ENCODE peak calls at places on chromosome 15, in six cellular contexts. One of them, this sample, is unnamed.

GRCh38 chr15:99442268-99442897 is 123.4 kb upstream of the MEF2A start:
- DNase-seq in amniotic stem cell: peak
- DNase-seq in T-helper 1 cell: no peak
- DNase-seq in activated CD8-positive, alpha-beta T cell treated with anti-CD3 and anti-CD28 coated beads, Interleukin-2, amount 10 ng/mL, durations not matched to agents 7 days and 5 days: peak
- DNase-seq in GM12865: no peak
- DNase-seq in stromal cell of bone marrow: peak
- DNase-seq in this sample: no peak

GRCh38 chr15:39594056-39594763 is 13.3 kb downstream of the THBS1 start:
- DNase-seq in activated CD8-positive, alpha-beta T cell treated with anti-CD3 and anti-CD28 coated beads, Interleukin-2, amount 10 ng/mL, durations not matched to agents 7 days and 5 days: no peak
- DNase-seq in amniotic stem cell: no peak
- DNase-seq in stromal cell of bone marrow: peak
- DNase-seq in T-helper 1 cell: peak
- DNase-seq in GM12865: no peak
- DNase-seq in this sample: no peak

GRCh38 chr15:78264304-78265136 is at the start of gene DNAJA4:
- DNase-seq in GM12865: peak
- DNase-seq in activated CD8-positive, alpha-beta T cell treated with anti-CD3 and anti-CD28 coated beads, Interleukin-2, amount 10 ng/mL, durations not matched to agents 7 days and 5 days: peak
- DNase-seq in stromal cell of bone marrow: no peak
- DNase-seq in amniotic stem cell: no peak
- DNase-seq in T-helper 1 cell: peak
- DNase-seq in this sample: peak

GRCh38 chr15:53837263-53837662 is 77.8 kb upstream of the WDR72 start:
- DNase-seq in T-helper 1 cell: no peak
- DNase-seq in GM12865: peak
- DNase-seq in amniotic stem cell: no peak
- DNase-seq in stromal cell of bone marrow: no peak
- DNase-seq in activated CD8-positive, alpha-beta T cell treated with anti-CD3 and anti-CD28 coated beads, Interleukin-2, amount 10 ng/mL, durations not matched to agents 7 days and 5 days: no peak
- DNase-seq in this sample: peak

GRCh38 chr15:90049030-90049429 is 47.9 kb downstream of the ZNF710 start:
- DNase-seq in GM12865: no peak
- DNase-seq in T-helper 1 cell: no peak
- DNase-seq in activated CD8-positive, alpha-beta T cell treated with anti-CD3 and anti-CD28 coated beads, Interleukin-2, amount 10 ng/mL, durations not matched to agents 7 days and 5 days: no peak
- DNase-seq in stromal cell of bone marrow: no peak
- DNase-seq in amniotic stem cell: no peak
- DNase-seq in this sample: no peak

GRCh38 chr15:88911766-88912118 is 1.4 kb downstream of the MFGE8 start:
- DNase-seq in T-helper 1 cell: no peak
- DNase-seq in GM12865: no peak
- DNase-seq in stromal cell of bone marrow: no peak
- DNase-seq in activated CD8-positive, alpha-beta T cell treated with anti-CD3 and anti-CD28 coated beads, Interleukin-2, amount 10 ng/mL, durations not matched to agents 7 days and 5 days: no peak
- DNase-seq in amniotic stem cell: no peak
- DNase-seq in this sample: peak

GRCh38 chr15:69762373-69763148 is 309.9 kb downstream of the RPLP1 start:
- DNase-seq in T-helper 1 cell: no peak
- DNase-seq in GM12865: no peak
- DNase-seq in activated CD8-positive, alpha-beta T cell treated with anti-CD3 and anti-CD28 coated beads, Interleukin-2, amount 10 ng/mL, durations not matched to agents 7 days and 5 days: no peak
- DNase-seq in stromal cell of bone marrow: no peak
- DNase-seq in amniotic stem cell: no peak
- DNase-seq in this sample: peak

GRCh38 chr15:93617443-93617842 is 528.4 kb upstream of the RGMA start:
- DNase-seq in activated CD8-positive, alpha-beta T cell treated with anti-CD3 and anti-CD28 coated beads, Interleukin-2, amount 10 ng/mL, durations not matched to agents 7 days and 5 days: no peak
- DNase-seq in amniotic stem cell: no peak
- DNase-seq in T-helper 1 cell: no peak
- DNase-seq in stromal cell of bone marrow: no peak
- DNase-seq in GM12865: no peak
- DNase-seq in this sample: no peak

GRCh38 chr15:101568304-101568703 is 78.8 kb upstream of the PCSK6 start:
- DNase-seq in activated CD8-positive, alpha-beta T cell treated with anti-CD3 and anti-CD28 coated beads, Interleukin-2, amount 10 ng/mL, durations not matched to agents 7 days and 5 days: no peak
- DNase-seq in GM12865: no peak
- DNase-seq in amniotic stem cell: no peak
- DNase-seq in T-helper 1 cell: no peak
- DNase-seq in stromal cell of bone marrow: no peak
- DNase-seq in this sample: no peak

GRCh38 chr15:96115642-96116041 is 214.9 kb upstream of the NR2F2 start:
- DNase-seq in T-helper 1 cell: no peak
- DNase-seq in activated CD8-positive, alpha-beta T cell treated with anti-CD3 and anti-CD28 coated beads, Interleukin-2, amount 10 ng/mL, durations not matched to agents 7 days and 5 days: no peak
- DNase-seq in amniotic stem cell: no peak
- DNase-seq in stromal cell of bone marrow: no peak
- DNase-seq in GM12865: peak
- DNase-seq in this sample: no peak

GRCh38 chr15:61879219-61879618 is 181.0 kb downstream of the VPS13C start:
- DNase-seq in T-helper 1 cell: no peak
- DNase-seq in stromal cell of bone marrow: no peak
- DNase-seq in GM12865: no peak
- DNase-seq in activated CD8-positive, alpha-beta T cell treated with anti-CD3 and anti-CD28 coated beads, Interleukin-2, amount 10 ng/mL, durations not matched to agents 7 days and 5 days: no peak
- DNase-seq in amniotic stem cell: no peak
- DNase-seq in this sample: no peak

GRCh38 chr15:88400591-88400990 is 66.6 kb downstream of the MRPL46 start:
- DNase-seq in activated CD8-positive, alpha-beta T cell treated with anti-CD3 and anti-CD28 coated beads, Interleukin-2, amount 10 ng/mL, durations not matched to agents 7 days and 5 days: no peak
- DNase-seq in GM12865: no peak
- DNase-seq in amniotic stem cell: no peak
- DNase-seq in stromal cell of bone marrow: no peak
- DNase-seq in T-helper 1 cell: no peak
- DNase-seq in this sample: no peak

GRCh38 chr15:74275957-74276356 is 39.8 kb downstream of the CCDC33 start:
- DNase-seq in amniotic stem cell: no peak
- DNase-seq in T-helper 1 cell: no peak
- DNase-seq in GM12865: peak
- DNase-seq in stromal cell of bone marrow: no peak
- DNase-seq in activated CD8-positive, alpha-beta T cell treated with anti-CD3 and anti-CD28 coated beads, Interleukin-2, amount 10 ng/mL, durations not matched to agents 7 days and 5 days: no peak
- DNase-seq in this sample: peak

GRCh38 chr15:28022181-28022580 is 76.9 kb downstream of the OCA2 start:
- DNase-seq in stromal cell of bone marrow: no peak
- DNase-seq in T-helper 1 cell: no peak
- DNase-seq in GM12865: no peak
- DNase-seq in activated CD8-positive, alpha-beta T cell treated with anti-CD3 and anti-CD28 coated beads, Interleukin-2, amount 10 ng/mL, durations not matched to agents 7 days and 5 days: no peak
- DNase-seq in amniotic stem cell: no peak
- DNase-seq in this sample: no peak

GRCh38 chr15:92906038-92906437 is 5.9 kb downstream of the CHD2 start:
- DNase-seq in amniotic stem cell: no peak
- DNase-seq in T-helper 1 cell: peak
- DNase-seq in activated CD8-positive, alpha-beta T cell treated with anti-CD3 and anti-CD28 coated beads, Interleukin-2, amount 10 ng/mL, durations not matched to agents 7 days and 5 days: no peak
- DNase-seq in stromal cell of bone marrow: no peak
- DNase-seq in GM12865: no peak
- DNase-seq in this sample: no peak

GRCh38 chr15:84400820-84401219 is 165.2 kb downstream of the GOLGA6L4 start:
- DNase-seq in amniotic stem cell: no peak
- DNase-seq in stromal cell of bone marrow: no peak
- DNase-seq in activated CD8-positive, alpha-beta T cell treated with anti-CD3 and anti-CD28 coated beads, Interleukin-2, amount 10 ng/mL, durations not matched to agents 7 days and 5 days: no peak
- DNase-seq in GM12865: no peak
- DNase-seq in T-helper 1 cell: no peak
- DNase-seq in this sample: peak

GRCh38 chr15:56835598-56836275 is 82.7 kb upstream of the TCF12 start:
- DNase-seq in T-helper 1 cell: no peak
- DNase-seq in stromal cell of bone marrow: no peak
- DNase-seq in activated CD8-positive, alpha-beta T cell treated with anti-CD3 and anti-CD28 coated beads, Interleukin-2, amount 10 ng/mL, durations not matched to agents 7 days and 5 days: no peak
- DNase-seq in GM12865: no peak
- DNase-seq in amniotic stem cell: peak
- DNase-seq in this sample: no peak

GRCh38 chr15:69715205-69715604 is 262.6 kb downstream of the RPLP1 start:
- DNase-seq in T-helper 1 cell: no peak
- DNase-seq in activated CD8-positive, alpha-beta T cell treated with anti-CD3 and anti-CD28 coated beads, Interleukin-2, amount 10 ng/mL, durations not matched to agents 7 days and 5 days: no peak
- DNase-seq in amniotic stem cell: no peak
- DNase-seq in GM12865: no peak
- DNase-seq in stromal cell of bone marrow: no peak
- DNase-seq in this sample: no peak

GRCh38 chr15:62901087-62901486 is 141.5 kb upstream of the TPM1 start:
- DNase-seq in GM12865: no peak
- DNase-seq in amniotic stem cell: no peak
- DNase-seq in activated CD8-positive, alpha-beta T cell treated with anti-CD3 and anti-CD28 coated beads, Interleukin-2, amount 10 ng/mL, durations not matched to agents 7 days and 5 days: no peak
- DNase-seq in stromal cell of bone marrow: no peak
- DNase-seq in T-helper 1 cell: no peak
- DNase-seq in this sample: no peak

GRCh38 chr15:31484369-31484951 is 157.8 kb downstream of the KLF13 start:
- DNase-seq in activated CD8-positive, alpha-beta T cell treated with anti-CD3 and anti-CD28 coated beads, Interleukin-2, amount 10 ng/mL, durations not matched to agents 7 days and 5 days: no peak
- DNase-seq in amniotic stem cell: no peak
- DNase-seq in GM12865: no peak
- DNase-seq in T-helper 1 cell: no peak
- DNase-seq in stromal cell of bone marrow: no peak
- DNase-seq in this sample: no peak

GRCh38 chr15:24856397-24857093 is 98.2 kb upstream of the SNRPN start:
- DNase-seq in GM12865: no peak
- DNase-seq in T-helper 1 cell: no peak
- DNase-seq in stromal cell of bone marrow: no peak
- DNase-seq in activated CD8-positive, alpha-beta T cell treated with anti-CD3 and anti-CD28 coated beads, Interleukin-2, amount 10 ng/mL, durations not matched to agents 7 days and 5 days: no peak
- DNase-seq in amniotic stem cell: no peak
- DNase-seq in this sample: peak

GRCh38 chr15:100777821-100778220 is 101.8 kb upstream of the ALDH1A3 start:
- DNase-seq in T-helper 1 cell: no peak
- DNase-seq in stromal cell of bone marrow: no peak
- DNase-seq in activated CD8-positive, alpha-beta T cell treated with anti-CD3 and anti-CD28 coated beads, Interleukin-2, amount 10 ng/mL, durations not matched to agents 7 days and 5 days: no peak
- DNase-seq in GM12865: no peak
- DNase-seq in amniotic stem cell: no peak
- DNase-seq in this sample: no peak

GRCh38 chr15:61079529-61079928 is 149.6 kb downstream of the RORA start:
- DNase-seq in amniotic stem cell: no peak
- DNase-seq in T-helper 1 cell: peak
- DNase-seq in activated CD8-positive, alpha-beta T cell treated with anti-CD3 and anti-CD28 coated beads, Interleukin-2, amount 10 ng/mL, durations not matched to agents 7 days and 5 days: no peak
- DNase-seq in stromal cell of bone marrow: no peak
- DNase-seq in GM12865: peak
- DNase-seq in this sample: no peak

GRCh38 chr15:95598456-95598855 is 732.0 kb upstream of the NR2F2 start:
- DNase-seq in amniotic stem cell: no peak
- DNase-seq in activated CD8-positive, alpha-beta T cell treated with anti-CD3 and anti-CD28 coated beads, Interleukin-2, amount 10 ng/mL, durations not matched to agents 7 days and 5 days: no peak
- DNase-seq in T-helper 1 cell: no peak
- DNase-seq in GM12865: no peak
- DNase-seq in stromal cell of bone marrow: no peak
- DNase-seq in this sample: no peak

GRCh38 chr15:45962733-45963132 is 327.9 kb downstream of the SQOR start:
- DNase-seq in GM12865: no peak
- DNase-seq in amniotic stem cell: no peak
- DNase-seq in T-helper 1 cell: no peak
- DNase-seq in stromal cell of bone marrow: no peak
- DNase-seq in activated CD8-positive, alpha-beta T cell treated with anti-CD3 and anti-CD28 coated beads, Interleukin-2, amount 10 ng/mL, durations not matched to agents 7 days and 5 days: no peak
- DNase-seq in this sample: no peak

GRCh38 chr15:70466895-70467529 is 296.3 kb downstream of the UACA start:
- DNase-seq in T-helper 1 cell: peak
- DNase-seq in amniotic stem cell: no peak
- DNase-seq in GM12865: peak
- DNase-seq in stromal cell of bone marrow: peak
- DNase-seq in activated CD8-positive, alpha-beta T cell treated with anti-CD3 and anti-CD28 coated beads, Interleukin-2, amount 10 ng/mL, durations not matched to agents 7 days and 5 days: peak
- DNase-seq in this sample: peak

GRCh38 chr15:79101866-79102581 is 11.4 kb upstream of the RASGRF1 start:
- DNase-seq in stromal cell of bone marrow: no peak
- DNase-seq in T-helper 1 cell: no peak
- DNase-seq in amniotic stem cell: no peak
- DNase-seq in GM12865: no peak
- DNase-seq in activated CD8-positive, alpha-beta T cell treated with anti-CD3 and anti-CD28 coated beads, Interleukin-2, amount 10 ng/mL, durations not matched to agents 7 days and 5 days: no peak
- DNase-seq in this sample: no peak

GRCh38 chr15:37134244-37134643 is 33.9 kb upstream of the MEIS2 start:
- DNase-seq in amniotic stem cell: no peak
- DNase-seq in stromal cell of bone marrow: no peak
- DNase-seq in T-helper 1 cell: no peak
- DNase-seq in GM12865: no peak
- DNase-seq in activated CD8-positive, alpha-beta T cell treated with anti-CD3 and anti-CD28 coated beads, Interleukin-2, amount 10 ng/mL, durations not matched to agents 7 days and 5 days: no peak
- DNase-seq in this sample: no peak

GRCh38 chr15:42392309-42393024 is 33.2 kb downstream of the CAPN3 start:
- DNase-seq in activated CD8-positive, alpha-beta T cell treated with anti-CD3 and anti-CD28 coated beads, Interleukin-2, amount 10 ng/mL, durations not matched to agents 7 days and 5 days: no peak
- DNase-seq in T-helper 1 cell: no peak
- DNase-seq in GM12865: no peak
- DNase-seq in amniotic stem cell: no peak
- DNase-seq in stromal cell of bone marrow: no peak
- DNase-seq in this sample: no peak

GRCh38 chr15:24835301-24835700 is 119.5 kb upstream of the SNRPN start:
- DNase-seq in GM12865: no peak
- DNase-seq in T-helper 1 cell: no peak
- DNase-seq in amniotic stem cell: no peak
- DNase-seq in stromal cell of bone marrow: no peak
- DNase-seq in activated CD8-positive, alpha-beta T cell treated with anti-CD3 and anti-CD28 coated beads, Interleukin-2, amount 10 ng/mL, durations not matched to agents 7 days and 5 days: no peak
- DNase-seq in this sample: no peak

GRCh38 chr15:83308671-83309070 is 24.2 kb upstream of the BNC1 start:
- DNase-seq in activated CD8-positive, alpha-beta T cell treated with anti-CD3 and anti-CD28 coated beads, Interleukin-2, amount 10 ng/mL, durations not matched to agents 7 days and 5 days: no peak
- DNase-seq in stromal cell of bone marrow: no peak
- DNase-seq in amniotic stem cell: no peak
- DNase-seq in T-helper 1 cell: no peak
- DNase-seq in GM12865: no peak
- DNase-seq in this sample: no peak

GRCh38 chr15:101537681-101538080 is 48.2 kb upstream of the PCSK6 start:
- DNase-seq in T-helper 1 cell: no peak
- DNase-seq in stromal cell of bone marrow: no peak
- DNase-seq in amniotic stem cell: no peak
- DNase-seq in GM12865: no peak
- DNase-seq in activated CD8-positive, alpha-beta T cell treated with anti-CD3 and anti-CD28 coated beads, Interleukin-2, amount 10 ng/mL, durations not matched to agents 7 days and 5 days: no peak
- DNase-seq in this sample: no peak

This sample was measured in GM23338.